ENCODE peak calls at places on chromosomes 2 and 18, in five cellular contexts. One of them, this sample, is unnamed.

GRCh38 chr2:70553334-70553583 is 367 bp downstream of the TGFA start:
- DNase-seq in COR-L47: no peak
- DNase-seq in T-helper 1 cell: no peak
- DNase-seq in neural crest cell: no peak
- DNase-seq in HCEC 1CT: no peak
- DNase-seq in this sample: no peak

GRCh38 chr18:47531759-47532158 is 280.3 kb upstream of the SKOR2 start:
- DNase-seq in COR-L47: no peak
- DNase-seq in T-helper 1 cell: no peak
- DNase-seq in neural crest cell: no peak
- DNase-seq in HCEC 1CT: no peak
- DNase-seq in this sample: no peak

GRCh38 chr18:2903006-2903405 is 56.2 kb downstream of the EMILIN2 start:
- DNase-seq in COR-L47: no peak
- DNase-seq in T-helper 1 cell: no peak
- DNase-seq in neural crest cell: no peak
- DNase-seq in HCEC 1CT: peak
- DNase-seq in this sample: peak

GRCh38 chr2:7829241-7829640 is 852.6 kb upstream of the ID2 start:
- DNase-seq in COR-L47: no peak
- DNase-seq in T-helper 1 cell: no peak
- DNase-seq in neural crest cell: no peak
- DNase-seq in HCEC 1CT: no peak
- DNase-seq in this sample: no peak

GRCh38 chr2:80303825-80304521 is 579 bp downstream of the LRRTM1 start:
- DNase-seq in COR-L47: no peak
- DNase-seq in T-helper 1 cell: no peak
- DNase-seq in neural crest cell: peak
- DNase-seq in HCEC 1CT: no peak
- DNase-seq in this sample: no peak

GRCh38 chr2:158043181-158043948 is 58.3 kb upstream of the UPP2 start:
- DNase-seq in COR-L47: no peak
- DNase-seq in T-helper 1 cell: no peak
- DNase-seq in neural crest cell: no peak
- DNase-seq in HCEC 1CT: no peak
- DNase-seq in this sample: no peak

GRCh38 chr2:16026816-16027501 is 86.6 kb downstream of the MYCN start:
- DNase-seq in COR-L47: no peak
- DNase-seq in T-helper 1 cell: no peak
- DNase-seq in neural crest cell: no peak
- DNase-seq in HCEC 1CT: no peak
- DNase-seq in this sample: no peak

GRCh38 chr2:114700440-114700839 is 258.0 kb downstream of the DPP10 start:
- DNase-seq in COR-L47: no peak
- DNase-seq in T-helper 1 cell: no peak
- DNase-seq in neural crest cell: no peak
- DNase-seq in HCEC 1CT: no peak
- DNase-seq in this sample: no peak

GRCh38 chr2:217652761-217653160 is 350.0 kb downstream of the TNS1 start:
- DNase-seq in COR-L47: no peak
- DNase-seq in T-helper 1 cell: no peak
- DNase-seq in neural crest cell: no peak
- DNase-seq in HCEC 1CT: no peak
- DNase-seq in this sample: no peak

GRCh38 chr2:73163522-73164367 is 38.6 kb upstream of the NOTO start:
- DNase-seq in COR-L47: peak
- DNase-seq in T-helper 1 cell: no peak
- DNase-seq in neural crest cell: peak
- DNase-seq in HCEC 1CT: peak
- DNase-seq in this sample: peak

GRCh38 chr2:61887684-61888303 is 662 bp downstream of the CCT4 start:
- DNase-seq in COR-L47: no peak
- DNase-seq in T-helper 1 cell: no peak
- DNase-seq in neural crest cell: no peak
- DNase-seq in HCEC 1CT: peak
- DNase-seq in this sample: no peak

GRCh38 chr2:54483426-54483825 is 27.3 kb downstream of the SPTBN1 start:
- DNase-seq in COR-L47: no peak
- DNase-seq in T-helper 1 cell: no peak
- DNase-seq in neural crest cell: no peak
- DNase-seq in HCEC 1CT: peak
- DNase-seq in this sample: no peak

GRCh38 chr2:187129306-187129705 is 280.3 kb upstream of the ZSWIM2 start:
- DNase-seq in COR-L47: no peak
- DNase-seq in T-helper 1 cell: no peak
- DNase-seq in neural crest cell: no peak
- DNase-seq in HCEC 1CT: no peak
- DNase-seq in this sample: no peak

GRCh38 chr2:155546715-155547555 is 785.6 kb downstream of the NR4A2 start:
- DNase-seq in COR-L47: no peak
- DNase-seq in T-helper 1 cell: no peak
- DNase-seq in neural crest cell: no peak
- DNase-seq in HCEC 1CT: no peak
- DNase-seq in this sample: peak

GRCh38 chr2:160271166-160272086 is 71.4 kb upstream of the ITGB6 start:
- DNase-seq in COR-L47: no peak
- DNase-seq in T-helper 1 cell: no peak
- DNase-seq in neural crest cell: no peak
- DNase-seq in HCEC 1CT: no peak
- DNase-seq in this sample: no peak

GRCh38 chr18:24683965-24684364 is 223.5 kb downstream of the HRH4 start:
- DNase-seq in COR-L47: no peak
- DNase-seq in T-helper 1 cell: no peak
- DNase-seq in neural crest cell: no peak
- DNase-seq in HCEC 1CT: no peak
- DNase-seq in this sample: no peak

GRCh38 chr2:31213063-31213882 is 4.0 kb downstream of the CAPN14 start:
- DNase-seq in COR-L47: no peak
- DNase-seq in T-helper 1 cell: no peak
- DNase-seq in neural crest cell: no peak
- DNase-seq in HCEC 1CT: no peak
- DNase-seq in this sample: no peak

GRCh38 chr2:71457123-71457958 is 4.0 kb downstream of the DYSF start:
- DNase-seq in COR-L47: no peak
- DNase-seq in T-helper 1 cell: no peak
- DNase-seq in neural crest cell: no peak
- DNase-seq in HCEC 1CT: no peak
- DNase-seq in this sample: no peak

GRCh38 chr2:236576053-236576452 is 6.4 kb downstream of the ACKR3 start:
- DNase-seq in COR-L47: no peak
- DNase-seq in T-helper 1 cell: no peak
- DNase-seq in neural crest cell: peak
- DNase-seq in HCEC 1CT: no peak
- DNase-seq in this sample: no peak

GRCh38 chr2:132678498-132678897 is 8.5 kb upstream of the LYPD1 start:
- DNase-seq in COR-L47: no peak
- DNase-seq in T-helper 1 cell: no peak
- DNase-seq in neural crest cell: no peak
- DNase-seq in HCEC 1CT: no peak
- DNase-seq in this sample: peak

GRCh38 chr2:1491751-1492150 is 78.5 kb downstream of the TPO start:
- DNase-seq in COR-L47: no peak
- DNase-seq in T-helper 1 cell: no peak
- DNase-seq in neural crest cell: no peak
- DNase-seq in HCEC 1CT: no peak
- DNase-seq in this sample: no peak

GRCh38 chr2:145344076-145344724 is 824.3 kb upstream of the ZEB2 start:
- DNase-seq in COR-L47: no peak
- DNase-seq in T-helper 1 cell: no peak
- DNase-seq in neural crest cell: no peak
- DNase-seq in HCEC 1CT: no peak
- DNase-seq in this sample: no peak

GRCh38 chr2:99571609-99572344 is 82.0 kb upstream of the REV1 start:
- DNase-seq in COR-L47: peak
- DNase-seq in T-helper 1 cell: no peak
- DNase-seq in neural crest cell: no peak
- DNase-seq in HCEC 1CT: no peak
- DNase-seq in this sample: no peak

GRCh38 chr18:31504455-31505147 is 6.6 kb downstream of the DSG2 start:
- DNase-seq in COR-L47: no peak
- DNase-seq in T-helper 1 cell: no peak
- DNase-seq in neural crest cell: no peak
- DNase-seq in HCEC 1CT: no peak
- DNase-seq in this sample: no peak

GRCh38 chr2:221103930-221104329 is 468.2 kb downstream of the EPHA4 start:
- DNase-seq in COR-L47: no peak
- DNase-seq in T-helper 1 cell: no peak
- DNase-seq in neural crest cell: no peak
- DNase-seq in HCEC 1CT: no peak
- DNase-seq in this sample: no peak

GRCh38 chr2:85537600-85538506 is 1.1 kb upstream of the MAT2A start:
- DNase-seq in COR-L47: peak
- DNase-seq in T-helper 1 cell: no peak
- DNase-seq in neural crest cell: peak
- DNase-seq in HCEC 1CT: peak
- DNase-seq in this sample: no peak